ENCODE peak calls at places on chromosomes 13 and 19, in seven cellular contexts. X is CD4-positive, alpha-beta T cell; S is type B pancreatic cell; K is lower leg skin; P is left lung; I is pancreas; U is cardiac fibroblast. W is an unnamed sample.

GRCh38 chr13:21050288-21051197 is 10.8 kb downstream of the LATS2 start:
- DNase-seq in X (no peak), S (no peak), K (no peak), P (no peak), I (no peak), U (peak; percentile 42), W (no peak)

GRCh38 chr19:12786149-12786870 is 5.0 kb upstream of the JUNB start:
- DNase-seq in X (no peak), S (no peak), K (peak; percentile 95), P (peak; percentile 94), I (peak; percentile 77), U (no peak), W (no peak)

GRCh38 chr19:16112778-16113177 is 1.1 kb downstream of the RAB8A start:
- DNase-seq in X (no peak), S (no peak), K (no peak), P (no peak), I (no peak), U (no peak), W (no peak)

GRCh38 chr13:105735269-105735668 is 800.2 kb downstream of the EFNB2 start:
- DNase-seq in X (no peak), S (no peak), K (no peak), P (no peak), I (no peak), U (no peak), W (no peak)

GRCh38 chr13:62631614-62632013 is 1216.0 kb upstream of the PCDH20 start:
- DNase-seq in X (no peak), S (no peak), K (no peak), P (no peak), I (no peak), U (no peak), W (no peak)

GRCh38 chr13:95378603-95379002 is 77.4 kb upstream of the ABCC4 start:
- DNase-seq in X (no peak), S (no peak), K (no peak), P (no peak), I (no peak), U (no peak), W (no peak)

GRCh38 chr13:24744247-24744646 is 19.7 kb upstream of the RNF17 start:
- DNase-seq in X (no peak), S (no peak), K (peak; percentile 74), P (no peak), I (no peak), U (no peak), W (no peak)

GRCh38 chr19:31519216-31519615 is 170.0 kb upstream of the TSHZ3 start:
- DNase-seq in X (no peak), S (peak; percentile 18), K (peak; percentile 26), P (no peak), I (no peak), U (no peak), W (no peak)

GRCh38 chr13:104567114-104567513 is 1500.9 kb upstream of the SLC10A2 start:
- DNase-seq in X (no peak), S (no peak), K (no peak), P (no peak), I (no peak), U (no peak), W (no peak)

GRCh38 chr13:95343944-95344343 is 42.7 kb upstream of the ABCC4 start:
- DNase-seq in X (no peak), S (no peak), K (no peak), P (no peak), I (no peak), U (peak; percentile 69), W (no peak)

GRCh38 chr13:111551421-111551820 is 231.0 kb downstream of the TEX29 start:
- DNase-seq in X (no peak), S (no peak), K (peak; percentile 17), P (no peak), I (peak; percentile 65), U (no peak), W (no peak)

GRCh38 chr19:36972594-36972993 is 56.5 kb downstream of the ZNF568 start:
- DNase-seq in X (no peak), S (no peak), K (no peak), P (peak; percentile 79), I (no peak), U (no peak), W (no peak)

GRCh38 chr13:99367106-99367616 is 60.0 kb upstream of the GPR183 start:
- DNase-seq in X (no peak), S (no peak), K (peak; percentile 50), P (no peak), I (no peak), U (no peak), W (no peak)

GRCh38 chr19:47229674-47230121 is 1.3 kb downstream of the BBC3 start:
- DNase-seq in X (no peak), S (no peak), K (no peak), P (no peak), I (peak; percentile 29), U (no peak), W (peak; percentile 27)

GRCh38 chr19:29953352-29954247 is 11.6 kb downstream of the URI1 start:
- DNase-seq in X (no peak), S (no peak), K (no peak), P (no peak), I (no peak), U (no peak), W (no peak)

GRCh38 chr19:13920524-13920923 is 14.5 kb downstream of the CC2D1A start:
- DNase-seq in X (no peak), S (no peak), K (no peak), P (no peak), I (no peak), U (no peak), W (no peak)

GRCh38 chr19:38513762-38514167 is 80.3 kb downstream of the RYR1 start:
- DNase-seq in X (no peak), S (no peak), K (no peak), P (no peak), I (no peak), U (no peak), W (no peak)

GRCh38 chr13:101155920-101156319 is 260.4 kb downstream of the NALCN start:
- DNase-seq in X (no peak), S (no peak), K (no peak), P (no peak), I (no peak), U (no peak), W (no peak)
- TF ChIP-seq CTCF in X (no peak), S (peak; percentile 74), K (no peak), P (no peak), I (peak; percentile 11), U (peak; percentile 55), W (peak; percentile 39)

GRCh38 chr19:32864318-32865007 is 5.1 kb downstream of the SLC7A9 start:
- DNase-seq in X (no peak), S (no peak), K (peak; percentile 70), P (peak; percentile 69), I (no peak), U (no peak), W (peak; percentile 7)

GRCh38 chr19:32863841-32864240 is 5.7 kb downstream of the SLC7A9 start:
- DNase-seq in X (no peak), S (no peak), K (peak; percentile 56), P (peak; percentile 68), I (no peak), U (no peak), W (peak; percentile 12)

GRCh38 chr19:32862173-32862572 is 7.4 kb downstream of the SLC7A9 start:
- DNase-seq in X (no peak), S (no peak), K (peak; percentile 56), P (no peak), I (no peak), U (no peak), W (no peak)

GRCh38 chr19:32862741-32863140 is 6.8 kb downstream of the SLC7A9 start:
- DNase-seq in X (no peak), S (no peak), K (peak; percentile 37), P (no peak), I (no peak), U (no peak), W (no peak)

DNA sequence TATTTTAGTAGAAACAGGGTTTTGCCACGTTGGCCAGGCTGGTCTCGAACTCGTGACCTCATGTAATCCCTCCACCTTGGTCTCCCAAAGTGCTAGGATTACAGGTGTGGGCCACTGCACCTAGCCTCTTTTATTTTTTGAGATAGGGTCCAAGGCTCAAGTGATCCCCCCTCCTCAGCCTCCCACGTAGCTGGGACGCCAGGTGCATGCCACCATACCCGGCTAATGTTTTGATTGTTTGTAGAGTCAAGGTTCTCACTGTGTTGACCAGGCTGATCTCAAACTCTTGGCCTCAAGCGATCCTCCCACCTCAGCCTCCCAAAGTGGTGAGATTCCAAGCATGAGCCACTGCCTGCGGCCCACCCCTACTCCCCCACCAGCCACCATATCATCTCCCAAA is 6.3 kb downstream of the SLC7A9 start:
- DNase-seq in X (no peak), S (no peak), K (peak; percentile 54), P (no peak), I (no peak), U (no peak), W (no peak)
- TF ChIP-seq CTCF in X (no peak), S (no peak), K (no peak), P (no peak), I (no peak), U (no peak), W (no peak)

GRCh38 chr19:1782501-1782900 is 29.2 kb downstream of the ONECUT3 start:
- DNase-seq in X (no peak), S (no peak), K (no peak), P (no peak), I (no peak), U (no peak), W (no peak)

GRCh38 chr19:1783354-1783753 is 28.7 kb downstream of the ATP8B3 start:
- DNase-seq in X (no peak), S (no peak), K (no peak), P (no peak), I (no peak), U (no peak), W (no peak)

GRCh38 chr19:1779604-1779973 is 26.3 kb downstream of the ONECUT3 start:
- DNase-seq in X (no peak), S (no peak), K (no peak), P (no peak), I (no peak), U (no peak), W (no peak)

GRCh38 chr19:1777149-1777548 is 23.8 kb downstream of the ONECUT3 start:
- DNase-seq in X (no peak), S (no peak), K (no peak), P (no peak), I (no peak), U (no peak), W (no peak)

DNA sequence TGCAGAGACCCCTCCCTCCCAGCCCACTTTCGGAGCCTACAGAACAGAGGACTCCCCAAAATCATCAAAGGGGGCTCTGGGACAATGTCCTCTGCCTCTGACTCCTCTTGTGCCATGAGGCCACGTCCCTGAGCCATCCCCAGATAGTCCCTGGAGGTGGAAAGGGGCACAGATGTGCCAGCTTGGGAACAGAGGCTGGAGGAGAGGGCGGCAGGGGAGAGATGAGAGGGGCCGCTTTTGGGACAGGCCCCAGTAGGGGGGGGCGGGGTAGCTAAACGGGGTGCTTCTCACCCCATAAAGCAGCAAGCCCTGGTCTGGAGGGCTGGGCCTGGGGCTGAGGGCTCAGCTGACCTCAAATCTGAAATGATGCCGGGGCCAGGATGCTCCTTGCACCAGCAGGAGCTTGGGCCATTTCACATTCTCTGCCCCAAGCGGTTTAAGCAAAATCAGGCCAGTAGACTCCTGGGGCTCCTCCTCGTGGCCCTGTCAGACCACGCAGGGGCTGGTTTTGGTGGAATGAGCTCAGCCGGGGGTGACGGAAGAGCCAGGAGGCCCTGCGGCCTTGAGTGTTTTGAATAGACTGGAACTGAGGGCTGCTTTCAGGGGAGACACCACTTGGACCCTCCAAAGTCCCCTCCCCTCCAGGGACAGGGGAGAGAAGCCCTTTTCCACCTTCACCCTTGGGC is 27.1 kb downstream of the ONECUT3 start:
- DNase-seq in X (no peak), S (no peak), K (no peak), P (no peak), I (no peak), U (peak; percentile 43), W (peak; percentile 32)
- TF ChIP-seq CTCF in X (no peak), S (no peak), K (no peak), P (no peak), I (no peak), U (no peak), W (no peak)

GRCh38 chr19:18063463-18063862 is 23.3 kb downstream of the IL12RB1 start:
- DNase-seq in X (no peak), S (no peak), K (no peak), P (no peak), I (no peak), U (peak; percentile 32), W (no peak)
- TF ChIP-seq CTCF in X (no peak), S (peak; percentile 62), K (no peak), P (no peak), I (no peak), U (no peak), W (peak; percentile 13)

W was measured in GM13977.